ENCODE peak calls at places on chromosomes 1 and 21, in four cellular contexts. T is K562, D is cardiac muscle cell, N is GDM1. P is an unnamed sample.

GRCh38 chr21:46080171-46081021 is 17.5 kb upstream of the COL6A2 start:
- DNase-seq in D (peak), T (no peak), N (no peak), P (no peak)

GRCh38 chr1:4170953-4171352 is 270.9 kb upstream of the C1orf174 start:
- DNase-seq in N (no peak), D (no peak), T (no peak), P (no peak)

GRCh38 chr1:151061704-151062103 is 1.5 kb downstream of the MLLT11 start:
- DNase-seq in N (no peak), D (no peak), T (no peak), P (no peak)

GRCh38 chr1:91596474-91596873 is 95.8 kb downstream of the CDC7 start:
- DNase-seq in N (no peak), D (peak), T (no peak), P (no peak)

GRCh38 chr1:157734328-157734727 is 33.8 kb upstream of the FCRL3 start:
- DNase-seq in N (no peak), D (no peak), T (no peak), P (no peak)

GRCh38 chr21:25756190-25756932 is 21.6 kb downstream of the GABPA start:
- DNase-seq in D (no peak), N (no peak), T (no peak), P (no peak)

GRCh38 chr1:39822146-39822545 is 33.5 kb upstream of the BMP8B start:
- DNase-seq in D (no peak), T (no peak), N (no peak), P (no peak)

GRCh38 chr1:21139601-21140000 is 37.1 kb downstream of the EIF4G3 start:
- DNase-seq in D (peak), T (no peak), N (no peak), P (no peak)

GRCh38 chr21:45234906-45235305 is 52.8 kb downstream of the POFUT2 start:
- DNase-seq in T (no peak), N (no peak), D (no peak), P (no peak)

GRCh38 chr21:39097981-39098380 is 85.3 kb downstream of the PSMG1 start:
- DNase-seq in N (no peak), D (no peak), T (no peak), P (no peak)

GRCh38 chr1:99217599-99217998 is 46.7 kb upstream of the PLPPR4 start:
- DNase-seq in T (no peak), N (no peak), D (no peak), P (no peak)

GRCh38 chr1:115654663-115655306 is 13.0 kb downstream of the VANGL1 start:
- DNase-seq in T (no peak), D (peak), N (peak), P (no peak)

GRCh38 chr1:57036896-57037295 is 71.1 kb upstream of the C8B start:
- DNase-seq in T (no peak), N (no peak), D (no peak), P (no peak)

GRCh38 chr21:17454315-17455027 is 58.4 kb upstream of the CXADR start:
- DNase-seq in N (no peak), T (peak), D (peak), P (no peak)

GRCh38 chr1:10211805-10212405 is 1.5 kb downstream of the KIF1B start:
- DNase-seq in N (no peak), T (no peak), D (no peak), P (no peak)

GRCh38 chr1:159008744-159009188 is 941 bp upstream of the IFI16 start:
- DNase-seq in N (peak), T (no peak), D (peak), P (peak)

P was measured in KG1.